ENCODE peak calls at places on chromosomes 7 and 10, in eight cellular contexts. E is transverse colon, I is lower lobe of right lung, Z is IMR-90, R is spleen, V is endodermal cell, F is right atrium auricular region, L is fibroblast of lung. S is an unnamed sample.

GRCh38 chr10:76399216-76399615 is 967.8 kb downstream of the LRMDA start:
- DNase-seq in E (no peak), I (no peak), Z (no peak), R (no peak), V (no peak), F (no peak), L (no peak), S (no peak)

GRCh38 chr10:86344714-86345161 is 21.9 kb downstream of the GRID1 start:
- DNase-seq in E (no peak), I (peak), Z (no peak), R (peak), V (no peak), F (no peak), L (no peak), S (no peak)

GRCh38 chr7:69237541-69237940 is 360.7 kb upstream of the AUTS2 start:
- DNase-seq in E (no peak), I (no peak), Z (no peak), R (no peak), V (no peak), F (no peak), L (no peak), S (no peak)

GRCh38 chr10:49744091-49744685 is 17.9 kb downstream of the OGDHL start:
- DNase-seq in E (no peak), I (no peak), Z (no peak), R (peak), V (no peak), F (no peak), L (no peak), S (peak)

GRCh38 chr7:117043051-117043546 is 89.8 kb downstream of the ST7 start:
- DNase-seq in E (no peak), I (no peak), Z (no peak), R (no peak), V (no peak), F (no peak), L (no peak), S (no peak)

GRCh38 chr7:130141161-130141857 is 63.9 kb downstream of the TMEM209 start:
- DNase-seq in E (peak), I (peak), Z (peak), R (peak), V (peak), F (peak), L (peak), S (no peak)

GRCh38 chr10:33211123-33211878 is 123.2 kb downstream of the NRP1 start:
- DNase-seq in E (no peak), I (no peak), Z (peak), R (no peak), V (peak), F (peak), L (peak), S (peak)

GRCh38 chr10:124728830-124729661 is 15.1 kb downstream of the FAM53B start:
- DNase-seq in E (peak), I (no peak), Z (no peak), R (peak), V (no peak), F (no peak), L (no peak), S (no peak)

GRCh38 chr7:44849277-44850210 is 1.7 kb upstream of the H2AZ2 start:
- DNase-seq in E (no peak), I (no peak), Z (peak), R (no peak), V (no peak), F (no peak), L (no peak), S (no peak)

GRCh38 chr7:19558527-19558926 is 150.3 kb downstream of the POLR1F start:
- DNase-seq in E (no peak), I (no peak), Z (peak), R (no peak), V (no peak), F (no peak), L (no peak), S (no peak)

GRCh38 chr10:4894335-4894734 is 68.3 kb downstream of the AKR1E2 start:
- DNase-seq in E (no peak), I (no peak), Z (no peak), R (no peak), V (no peak), F (no peak), L (no peak), S (no peak)

GRCh38 chr7:142188159-142188558 is 69.7 kb downstream of the PRSS58 start:
- DNase-seq in E (no peak), I (no peak), Z (no peak), R (no peak), V (no peak), F (no peak), L (no peak), S (no peak)

GRCh38 chr10:112271982-112272381 is 11.2 kb upstream of the TECTB start:
- DNase-seq in E (no peak), I (no peak), Z (peak), R (no peak), V (no peak), F (no peak), L (peak), S (no peak)

GRCh38 chr7:44043902-44044301 is 600 bp upstream of the DBNL start:
- DNase-seq in E (no peak), I (no peak), Z (no peak), R (no peak), V (peak), F (no peak), L (no peak), S (no peak)

GRCh38 chr10:34231441-34232180 is 583.5 kb downstream of the PARD3 start:
- DNase-seq in E (no peak), I (no peak), Z (no peak), R (no peak), V (no peak), F (no peak), L (no peak), S (no peak)

GRCh38 chr10:27658788-27659187 is 86.8 kb downstream of the MKX start:
- DNase-seq in E (no peak), I (no peak), Z (peak), R (no peak), V (no peak), F (no peak), L (no peak), S (no peak)

GRCh38 chr10:18238875-18239485 is 98.8 kb downstream of the CACNB2 start:
- DNase-seq in E (no peak), I (no peak), Z (peak), R (no peak), V (no peak), F (no peak), L (peak), S (no peak)

GRCh38 chr7:106926892-106927291 is 61.8 kb downstream of the PIK3CG start:
- DNase-seq in E (no peak), I (no peak), Z (no peak), R (no peak), V (no peak), F (no peak), L (no peak), S (no peak)

GRCh38 chr7:37694208-37695080 is 10.9 kb downstream of the GPR141 start:
- DNase-seq in E (no peak), I (peak), Z (no peak), R (peak), V (peak), F (no peak), L (no peak), S (no peak)

GRCh38 chr7:132500727-132501410 is 75.4 kb downstream of the PLXNA4 start:
- DNase-seq in E (peak), I (no peak), Z (no peak), R (peak), V (peak), F (peak), L (peak), S (no peak)

GRCh38 chr10:99450156-99450555 is 19.7 kb upstream of the GOT1 start:
- DNase-seq in E (no peak), I (no peak), Z (no peak), R (no peak), V (no peak), F (no peak), L (no peak), S (no peak)

GRCh38 chr7:2701832-2702593 is 14.0 kb downstream of the AMZ1 start:
- DNase-seq in E (no peak), I (no peak), Z (peak), R (no peak), V (no peak), F (peak), L (peak), S (peak)

GRCh38 chr7:12596225-12596790 is 25.8 kb downstream of the SCIN start:
- DNase-seq in E (no peak), I (no peak), Z (no peak), R (no peak), V (no peak), F (no peak), L (no peak), S (no peak)

GRCh38 chr10:111525696-111526095 is 448.9 kb downstream of the ADRA2A start:
- DNase-seq in E (no peak), I (no peak), Z (no peak), R (no peak), V (no peak), F (no peak), L (no peak), S (no peak)

GRCh38 chr10:81018898-81019890 is 481.5 kb downstream of the SH2D4B start:
- DNase-seq in E (no peak), I (no peak), Z (peak), R (no peak), V (peak), F (no peak), L (peak), S (no peak)
- TF ChIP-seq CTCF in E (peak), I (peak), Z (peak), R (no peak), V (peak), F (peak), L (peak), S (peak)

GRCh38 chr7:51315393-51316261 is 982 bp downstream of the COBL start:
- DNase-seq in E (peak), I (peak), Z (no peak), R (no peak), V (peak), F (peak), L (no peak), S (no peak)
- H3K27ac ChIP-seq in E (peak), I (peak), Z (no peak), R (no peak), V (no peak), F (peak), L (no peak), S (peak)

GRCh38 chr7:66076459-66077329 is 1.1 kb downstream of the ASL start:
- DNase-seq in E (peak), I (no peak), Z (no peak), R (peak), V (no peak), F (no peak), L (no peak), S (no peak)

GRCh38 chr7:66070222-66070621 is 5.4 kb upstream of the ASL start:
- DNase-seq in E (no peak), I (no peak), Z (no peak), R (no peak), V (no peak), F (no peak), L (no peak), S (no peak)

GRCh38 chr7:66078067-66078466 is 2.4 kb downstream of the ASL start:
- DNase-seq in E (no peak), I (no peak), Z (no peak), R (peak), V (no peak), F (no peak), L (no peak), S (no peak)

GRCh38 chr7:66075590-66076458 is at the start of gene ASL:
- DNase-seq in E (peak), I (peak), Z (peak), R (peak), V (peak), F (peak), L (peak), S (peak)
- TF ChIP-seq CTCF in E (no peak), I (no peak), Z (no peak), R (no peak), V (peak), F (no peak), L (no peak), S (no peak)

DNA sequence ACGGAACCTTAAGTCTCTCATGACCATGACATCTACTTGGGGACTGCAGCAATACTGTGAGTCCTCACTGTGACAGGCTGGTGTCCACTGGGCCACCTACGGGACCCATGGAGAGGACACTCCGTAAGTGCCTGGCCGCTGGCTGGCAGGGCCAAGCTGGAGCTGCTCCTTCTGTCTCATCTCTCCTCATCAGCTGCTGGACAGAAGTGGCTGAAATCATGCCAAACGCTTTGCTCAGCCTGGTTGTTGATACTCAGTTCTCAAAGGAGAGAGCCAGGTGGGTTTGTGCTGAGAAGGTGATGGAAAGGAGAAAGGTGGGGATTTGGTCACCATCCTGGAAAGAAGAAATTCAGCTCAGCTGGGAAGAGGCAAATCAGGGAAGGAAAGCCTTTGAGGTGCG is 33.3 kb downstream of the AFAP1L2 start:
- DNase-seq in E (no peak), I (no peak), Z (no peak), R (no peak), V (no peak), F (no peak), L (no peak), S (no peak)
- H3K27ac ChIP-seq in E (no peak), I (no peak), Z (no peak), R (peak), V (no peak), F (no peak), L (no peak), S (no peak)

DNA sequence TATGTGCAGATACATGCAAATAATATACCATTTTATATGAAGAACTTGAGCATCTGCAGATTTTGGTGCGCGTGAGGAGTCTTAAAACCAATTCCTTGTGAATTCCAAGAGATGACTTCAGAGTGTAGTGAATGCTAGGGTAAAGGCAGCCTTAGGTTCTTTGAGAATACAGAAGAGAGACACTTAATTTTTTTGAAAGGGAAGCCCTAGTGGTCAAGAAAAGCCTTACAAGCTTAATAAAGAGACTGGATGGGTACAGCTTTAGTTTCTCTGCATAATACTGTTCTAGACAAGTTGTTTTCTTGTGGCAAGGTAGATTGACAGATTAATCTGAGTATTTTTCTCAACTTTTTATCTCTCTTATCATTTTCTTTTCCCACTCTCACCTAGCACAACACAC is 636.5 kb downstream of the DNAJB9 start:
- DNase-seq in E (no peak), I (no peak), Z (no peak), R (no peak), V (no peak), F (no peak), L (no peak), S (no peak)
- TF ChIP-seq CTCF in E (no peak), I (no peak), Z (no peak), R (no peak), V (peak), F (no peak), L (no peak), S (no peak)

DNA sequence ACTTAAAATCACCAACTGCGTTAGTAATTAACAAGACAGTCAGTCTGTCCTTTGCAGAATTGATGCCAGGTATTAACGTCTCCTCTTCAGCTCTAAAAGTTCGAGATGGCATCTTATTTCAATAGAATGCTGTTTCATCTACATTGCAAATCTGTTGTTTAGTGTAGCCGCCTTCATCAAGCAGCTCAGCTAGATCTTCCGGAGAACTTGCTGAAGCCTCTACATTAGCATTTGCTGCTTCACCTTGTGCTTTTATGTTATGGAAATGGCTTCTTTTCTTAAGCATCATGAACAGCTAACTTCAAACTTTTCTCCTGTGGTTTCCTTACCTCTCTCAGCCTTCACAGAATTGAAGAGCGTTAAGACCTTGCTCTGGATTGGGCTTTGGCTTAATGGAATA is 95.5 kb upstream of the FAM20C start:
- DNase-seq in E (no peak), I (no peak), Z (no peak), R (no peak), V (peak), F (no peak), L (no peak), S (no peak)
- H3K27ac ChIP-seq in E (no peak), I (no peak), Z (no peak), R (no peak), V (no peak), F (no peak), L (no peak), S (no peak)

GRCh38 chr10:96491303-96491702 is 22.4 kb downstream of the TLL2 start:
- DNase-seq in E (no peak), I (no peak), Z (no peak), R (no peak), V (no peak), F (no peak), L (no peak), S (no peak)
- TF ChIP-seq CTCF in E (no peak), I (no peak), Z (peak), R (no peak), V (peak), F (peak), L (no peak), S (no peak)